ENCODE peak calls at places on chromosomes 3 and 15, in nine cellular contexts. L, T, H, R, I, K, Q, G and M are unnamed samples.

GRCh38 chr15:99677540-99678134 is 55.6 kb downstream of the LYSMD4 start:
- DNase-seq in L (no peak), T (no peak), H (no peak), R (no peak), I (no peak), K (no peak), Q (no peak), G (no peak), M (no peak)

GRCh38 chr15:99631256-99631655 is 65.5 kb downstream of the MEF2A start:
- DNase-seq in L (peak), T (no peak), H (peak), R (no peak), I (no peak), K (no peak), Q (no peak), G (no peak), M (no peak)

GRCh38 chr15:96321422-96322391 is 8.8 kb upstream of the NR2F2 start:
- DNase-seq in L (no peak), T (peak), H (no peak), R (no peak), I (no peak), K (peak), Q (no peak), G (no peak), M (peak)

GRCh38 chr15:79341361-79341760 is 30.4 kb downstream of the TMED3 start:
- DNase-seq in L (no peak), T (no peak), H (no peak), R (no peak), I (no peak), K (no peak), Q (no peak), G (no peak), M (no peak)

GRCh38 chr3:34683851-34684250 is 885.4 kb downstream of the PDCD6IP start:
- DNase-seq in L (peak), T (peak), H (peak), R (no peak), I (peak), K (peak), Q (peak), G (peak), M (peak)

GRCh38 chr3:33403756-33404155 is 36.4 kb downstream of the UBP1 start:
- DNase-seq in L (no peak), T (peak), H (no peak), R (no peak), I (no peak), K (no peak), Q (no peak), G (no peak), M (no peak)

GRCh38 chr15:66661432-66662096 is 40.5 kb upstream of the SMAD6 start:
- DNase-seq in L (no peak), T (peak), H (no peak), R (no peak), I (no peak), K (no peak), Q (no peak), G (no peak), M (no peak)

GRCh38 chr15:30953731-30954378 is 37.6 kb downstream of the MTMR10 start:
- DNase-seq in L (peak), T (peak), H (no peak), R (no peak), I (no peak), K (no peak), Q (no peak), G (peak), M (peak)

GRCh38 chr3:158103956-158104338 is 2.3 kb downstream of the SHOX2 start:
- DNase-seq in L (no peak), T (no peak), H (no peak), R (no peak), I (no peak), K (peak), Q (no peak), G (no peak), M (no peak)

GRCh38 chr15:77437264-77437663 is 16.6 kb downstream of the HMG20A start:
- DNase-seq in L (no peak), T (no peak), H (no peak), R (no peak), I (no peak), K (no peak), Q (no peak), G (no peak), M (no peak)

GRCh38 chr15:43318990-43319771 is 11.2 kb downstream of the LCMT2 start:
- DNase-seq in L (no peak), T (no peak), H (no peak), R (no peak), I (no peak), K (no peak), Q (no peak), G (no peak), M (no peak)

GRCh38 chr15:69758810-69759410 is 306.3 kb downstream of the RPLP1 start:
- DNase-seq in L (peak), T (peak), H (no peak), R (peak), I (no peak), K (no peak), Q (no peak), G (peak), M (peak)

GRCh38 chr3:58575986-58576652 is 1.1 kb downstream of the FAM107A start:
- DNase-seq in L (no peak), T (no peak), H (no peak), R (no peak), I (no peak), K (no peak), Q (no peak), G (no peak), M (no peak)

GRCh38 chr3:183318846-183319770 is 66.1 kb downstream of the B3GNT5 start:
- DNase-seq in L (no peak), T (no peak), H (no peak), R (no peak), I (no peak), K (no peak), Q (no peak), G (no peak), M (no peak)

GRCh38 chr3:137946341-137946973 is 63.5 kb upstream of the CLDN18 start:
- DNase-seq in L (peak), T (peak), H (peak), R (peak), I (peak), K (peak), Q (peak), G (peak), M (peak)